ENCODE peak calls at places on chromosomes 3 and 15, in six cellular contexts. One of them, this sample, is unnamed.

GRCh38 chr15:57551717-57552677 is 39.7 kb upstream of the MYZAP start:
- DNase-seq in neural progenitor cell: peak
- DNase-seq in cardiac fibroblast: peak
- DNase-seq in fibroblast of mammary gland: peak
- DNase-seq in CD8-positive, alpha-beta T cell: no peak
- DNase-seq in choroid plexus epithelial cell: peak
- DNase-seq in this sample: no peak

GRCh38 chr3:108966773-108967172 is 13.1 kb upstream of the GUCA1C start:
- DNase-seq in cardiac fibroblast: no peak
- DNase-seq in CD8-positive, alpha-beta T cell: no peak
- DNase-seq in choroid plexus epithelial cell: no peak
- DNase-seq in fibroblast of mammary gland: no peak
- DNase-seq in neural progenitor cell: no peak
- DNase-seq in this sample: no peak

GRCh38 chr15:73325191-73325980 is 43.4 kb downstream of the HCN4 start:
- DNase-seq in fibroblast of mammary gland: no peak
- DNase-seq in neural progenitor cell: no peak
- DNase-seq in CD8-positive, alpha-beta T cell: no peak
- DNase-seq in cardiac fibroblast: no peak
- DNase-seq in choroid plexus epithelial cell: no peak
- DNase-seq in this sample: no peak

GRCh38 chr15:75508741-75509532 is 57.4 kb upstream of the SIN3A start:
- DNase-seq in CD8-positive, alpha-beta T cell: no peak
- DNase-seq in cardiac fibroblast: peak
- DNase-seq in fibroblast of mammary gland: peak
- DNase-seq in neural progenitor cell: no peak
- DNase-seq in choroid plexus epithelial cell: peak
- DNase-seq in this sample: no peak

GRCh38 chr15:101542306-101543025 is 53.0 kb upstream of the PCSK6 start:
- DNase-seq in choroid plexus epithelial cell: no peak
- DNase-seq in CD8-positive, alpha-beta T cell: no peak
- DNase-seq in fibroblast of mammary gland: no peak
- DNase-seq in cardiac fibroblast: no peak
- DNase-seq in neural progenitor cell: no peak
- DNase-seq in this sample: no peak

GRCh38 chr3:71978150-71978721 is 193.3 kb upstream of the PROK2 start:
- DNase-seq in choroid plexus epithelial cell: no peak
- DNase-seq in CD8-positive, alpha-beta T cell: no peak
- DNase-seq in neural progenitor cell: no peak
- DNase-seq in cardiac fibroblast: no peak
- DNase-seq in fibroblast of mammary gland: no peak
- DNase-seq in this sample: no peak

GRCh38 chr15:100809151-100809550 is 70.5 kb upstream of the ALDH1A3 start:
- DNase-seq in choroid plexus epithelial cell: no peak
- DNase-seq in fibroblast of mammary gland: peak
- DNase-seq in neural progenitor cell: no peak
- DNase-seq in cardiac fibroblast: peak
- DNase-seq in CD8-positive, alpha-beta T cell: no peak
- DNase-seq in this sample: no peak

GRCh38 chr3:135325726-135326245 is 530.7 kb downstream of the EPHB1 start:
- DNase-seq in cardiac fibroblast: no peak
- DNase-seq in CD8-positive, alpha-beta T cell: no peak
- DNase-seq in neural progenitor cell: no peak
- DNase-seq in choroid plexus epithelial cell: no peak
- DNase-seq in fibroblast of mammary gland: no peak
- DNase-seq in this sample: no peak

GRCh38 chr15:91516866-91517265 is 336.6 kb upstream of the SLCO3A1 start:
- DNase-seq in cardiac fibroblast: no peak
- DNase-seq in neural progenitor cell: no peak
- DNase-seq in fibroblast of mammary gland: no peak
- DNase-seq in choroid plexus epithelial cell: no peak
- DNase-seq in CD8-positive, alpha-beta T cell: no peak
- DNase-seq in this sample: no peak

GRCh38 chr15:40858706-40859105 is 14.9 kb downstream of the SPINT1 start:
- DNase-seq in neural progenitor cell: no peak
- DNase-seq in fibroblast of mammary gland: no peak
- DNase-seq in choroid plexus epithelial cell: no peak
- DNase-seq in CD8-positive, alpha-beta T cell: no peak
- DNase-seq in cardiac fibroblast: no peak
- DNase-seq in this sample: no peak

GRCh38 chr3:187252311-187252710 is 39.2 kb downstream of the MASP1 start:
- DNase-seq in choroid plexus epithelial cell: no peak
- DNase-seq in fibroblast of mammary gland: no peak
- DNase-seq in CD8-positive, alpha-beta T cell: no peak
- DNase-seq in cardiac fibroblast: no peak
- DNase-seq in neural progenitor cell: no peak
- DNase-seq in this sample: no peak

GRCh38 chr3:24270204-24270671 is 224.4 kb downstream of the THRB start:
- DNase-seq in choroid plexus epithelial cell: no peak
- DNase-seq in cardiac fibroblast: no peak
- DNase-seq in fibroblast of mammary gland: peak
- DNase-seq in neural progenitor cell: peak
- DNase-seq in CD8-positive, alpha-beta T cell: no peak
- DNase-seq in this sample: no peak

GRCh38 chr15:97678677-97679076 is 281.8 kb upstream of the ARRDC4 start:
- DNase-seq in fibroblast of mammary gland: no peak
- DNase-seq in choroid plexus epithelial cell: no peak
- DNase-seq in cardiac fibroblast: no peak
- DNase-seq in neural progenitor cell: no peak
- DNase-seq in CD8-positive, alpha-beta T cell: no peak
- DNase-seq in this sample: no peak

GRCh38 chr3:188476930-188477329 is 323.0 kb downstream of the LPP start:
- DNase-seq in choroid plexus epithelial cell: peak
- DNase-seq in cardiac fibroblast: peak
- DNase-seq in neural progenitor cell: peak
- DNase-seq in fibroblast of mammary gland: no peak
- DNase-seq in CD8-positive, alpha-beta T cell: no peak
- DNase-seq in this sample: no peak

GRCh38 chr15:29534378-29534777 is 264.8 kb upstream of the NSMCE3 start:
- DNase-seq in cardiac fibroblast: peak
- DNase-seq in CD8-positive, alpha-beta T cell: no peak
- DNase-seq in neural progenitor cell: no peak
- DNase-seq in choroid plexus epithelial cell: peak
- DNase-seq in fibroblast of mammary gland: no peak
- DNase-seq in this sample: no peak

GRCh38 chr15:63502843-63503738 is 1.3 kb upstream of the USP3 start:
- DNase-seq in CD8-positive, alpha-beta T cell: peak
- DNase-seq in cardiac fibroblast: peak
- DNase-seq in choroid plexus epithelial cell: peak
- DNase-seq in neural progenitor cell: peak
- DNase-seq in fibroblast of mammary gland: peak
- DNase-seq in this sample: peak

GRCh38 chr3:33146791-33147445 is 33.1 kb downstream of the CRTAP start:
- DNase-seq in neural progenitor cell: no peak
- DNase-seq in fibroblast of mammary gland: peak
- DNase-seq in CD8-positive, alpha-beta T cell: no peak
- DNase-seq in choroid plexus epithelial cell: peak
- DNase-seq in cardiac fibroblast: peak
- DNase-seq in this sample: no peak
- TF ChIP-seq CTCF in neural progenitor cell: no peak
- TF ChIP-seq CTCF in fibroblast of mammary gland: no peak
- TF ChIP-seq CTCF in CD8-positive, alpha-beta T cell: no peak
- TF ChIP-seq CTCF in choroid plexus epithelial cell: no peak
- TF ChIP-seq CTCF in cardiac fibroblast: no peak
- TF ChIP-seq CTCF in this sample: no peak

GRCh38 chr3:133821767-133822638 is 16.4 kb downstream of the SRPRB start:
- DNase-seq in neural progenitor cell: peak
- DNase-seq in choroid plexus epithelial cell: peak
- DNase-seq in cardiac fibroblast: peak
- DNase-seq in CD8-positive, alpha-beta T cell: no peak
- DNase-seq in fibroblast of mammary gland: peak
- DNase-seq in this sample: no peak
- TF ChIP-seq CTCF in neural progenitor cell: peak
- TF ChIP-seq CTCF in choroid plexus epithelial cell: no peak
- TF ChIP-seq CTCF in cardiac fibroblast: no peak
- TF ChIP-seq CTCF in CD8-positive, alpha-beta T cell: no peak
- TF ChIP-seq CTCF in fibroblast of mammary gland: peak
- TF ChIP-seq CTCF in this sample: no peak

DNA sequence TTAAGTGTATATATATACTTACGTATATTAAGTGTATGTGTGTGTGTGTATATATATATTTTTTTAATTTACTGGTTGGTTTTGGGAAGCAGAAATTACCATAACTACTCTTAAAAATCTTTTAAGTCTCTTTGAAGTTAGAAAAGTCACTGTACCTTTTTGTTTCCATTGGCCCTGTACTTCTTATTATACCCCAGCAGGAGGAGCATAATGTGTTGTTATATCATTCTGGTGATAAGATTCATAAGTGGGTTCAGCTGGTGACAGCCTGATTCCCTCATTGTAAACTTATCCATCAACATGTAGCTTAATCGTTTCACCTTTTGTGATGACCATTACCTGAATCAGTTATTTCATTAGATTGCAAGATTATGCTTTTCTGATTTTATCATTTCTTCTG is 30.8 kb downstream of the MLH1 start:
- DNase-seq in cardiac fibroblast: peak
- DNase-seq in CD8-positive, alpha-beta T cell: no peak
- DNase-seq in choroid plexus epithelial cell: peak
- DNase-seq in neural progenitor cell: no peak
- DNase-seq in fibroblast of mammary gland: peak
- DNase-seq in this sample: no peak
- TF ChIP-seq CTCF in cardiac fibroblast: peak
- TF ChIP-seq CTCF in CD8-positive, alpha-beta T cell: peak
- TF ChIP-seq CTCF in choroid plexus epithelial cell: peak
- TF ChIP-seq CTCF in neural progenitor cell: peak
- TF ChIP-seq CTCF in fibroblast of mammary gland: peak
- TF ChIP-seq CTCF in this sample: no peak

GRCh38 chr3:84978833-84979232 is 20.0 kb downstream of the CADM2 start:
- DNase-seq in CD8-positive, alpha-beta T cell: no peak
- DNase-seq in choroid plexus epithelial cell: peak
- DNase-seq in neural progenitor cell: no peak
- DNase-seq in fibroblast of mammary gland: no peak
- DNase-seq in cardiac fibroblast: no peak
- DNase-seq in this sample: no peak

GRCh38 chr3:84968701-84969235 is 10.0 kb downstream of the CADM2 start:
- DNase-seq in fibroblast of mammary gland: no peak
- DNase-seq in cardiac fibroblast: no peak
- DNase-seq in neural progenitor cell: no peak
- DNase-seq in choroid plexus epithelial cell: no peak
- DNase-seq in CD8-positive, alpha-beta T cell: no peak
- DNase-seq in this sample: no peak

GRCh38 chr3:84980011-84980410 is 21.2 kb downstream of the CADM2 start:
- DNase-seq in fibroblast of mammary gland: no peak
- DNase-seq in CD8-positive, alpha-beta T cell: no peak
- DNase-seq in neural progenitor cell: peak
- DNase-seq in choroid plexus epithelial cell: peak
- DNase-seq in cardiac fibroblast: no peak
- DNase-seq in this sample: no peak

GRCh38 chr3:84977021-84977420 is 18.2 kb downstream of the CADM2 start:
- DNase-seq in neural progenitor cell: no peak
- DNase-seq in choroid plexus epithelial cell: no peak
- DNase-seq in cardiac fibroblast: no peak
- DNase-seq in fibroblast of mammary gland: no peak
- DNase-seq in CD8-positive, alpha-beta T cell: no peak
- DNase-seq in this sample: no peak

DNA sequence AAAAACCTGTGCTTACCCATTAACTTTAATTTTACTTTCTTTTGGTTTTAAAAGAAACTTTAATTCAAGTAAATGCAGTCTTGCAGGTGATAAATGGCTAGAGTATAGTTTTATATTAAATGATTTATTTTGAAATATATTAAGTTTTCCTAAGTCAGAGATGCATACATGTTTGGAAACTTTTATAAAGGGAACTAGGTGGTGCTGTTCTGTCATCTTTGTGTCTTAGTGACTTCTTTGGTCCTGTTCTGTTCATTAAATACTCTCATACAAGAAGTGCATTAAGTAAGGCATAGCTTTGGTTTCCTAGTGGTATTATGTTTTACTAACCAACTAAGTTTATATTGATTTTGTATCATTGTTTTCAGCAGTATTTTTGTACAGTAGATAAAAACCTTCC is 15.6 kb downstream of the CADM2 start:
- DNase-seq in choroid plexus epithelial cell: peak
- DNase-seq in fibroblast of mammary gland: no peak
- DNase-seq in neural progenitor cell: no peak
- DNase-seq in CD8-positive, alpha-beta T cell: no peak
- DNase-seq in cardiac fibroblast: no peak
- DNase-seq in this sample: no peak
- TF ChIP-seq CTCF in choroid plexus epithelial cell: peak
- TF ChIP-seq CTCF in fibroblast of mammary gland: no peak
- TF ChIP-seq CTCF in neural progenitor cell: peak
- TF ChIP-seq CTCF in CD8-positive, alpha-beta T cell: no peak
- TF ChIP-seq CTCF in cardiac fibroblast: no peak
- TF ChIP-seq CTCF in this sample: no peak

This sample was measured in natural killer cell.